ENCODE peak calls at places on chromosomes 16 and 17, in nine cellular contexts. C, P, Z, T, A, L, M, R and V are unnamed samples.

GRCh38 chr17:7825206-7825980 is 8.6 kb upstream of the KDM6B start:
- DNase-seq in T (no peak), M (no peak), C (no peak), R (no peak), Z (peak), P (no peak), A (no peak), L (no peak), V (no peak)

GRCh38 chr17:43074869-43075268 is 49.8 kb downstream of the RND2 start:
- DNase-seq in P (no peak), C (no peak), Z (no peak), A (no peak), L (no peak), M (no peak), R (no peak), T (no peak), V (no peak)

GRCh38 chr17:38852771-38853291 is 690 bp downstream of the RPL23 start:
- DNase-seq in P (no peak), Z (no peak), T (no peak), L (no peak), C (no peak), A (no peak), M (no peak), R (no peak), V (peak)

GRCh38 chr16:10668322-10669045 is 26.2 kb downstream of the TEKT5 start:
- DNase-seq in T (peak), Z (peak), M (no peak), C (no peak), A (peak), P (no peak), L (no peak), R (no peak), V (no peak)

GRCh38 chr17:80999224-81000088 is 7.8 kb downstream of the CHMP6 start:
- DNase-seq in A (no peak), R (no peak), L (no peak), T (no peak), Z (peak), C (no peak), M (no peak), P (no peak), V (no peak)

GRCh38 chr17:17019891-17020456 is 22.3 kb upstream of the MPRIP start:
- DNase-seq in L (peak), T (peak), Z (no peak), C (no peak), M (no peak), P (peak), A (no peak), R (no peak), V (no peak)

GRCh38 chr16:30499284-30499683 is 26.7 kb downstream of the ITGAL start:
- DNase-seq in P (no peak), L (no peak), Z (no peak), C (no peak), T (no peak), M (no peak), A (no peak), R (no peak), V (no peak)

GRCh38 chr16:35011-35775 is 18.2 kb downstream of the POLR3K start:
- DNase-seq in C (no peak), R (no peak), A (no peak), Z (no peak), T (no peak), P (no peak), M (no peak), L (no peak), V (no peak)

GRCh38 chr17:76504117-76504516 is 2.9 kb upstream of the RHBDF2 start:
- DNase-seq in T (no peak), L (no peak), A (no peak), Z (no peak), R (no peak), P (no peak), M (no peak), C (no peak), V (no peak)

DNA sequence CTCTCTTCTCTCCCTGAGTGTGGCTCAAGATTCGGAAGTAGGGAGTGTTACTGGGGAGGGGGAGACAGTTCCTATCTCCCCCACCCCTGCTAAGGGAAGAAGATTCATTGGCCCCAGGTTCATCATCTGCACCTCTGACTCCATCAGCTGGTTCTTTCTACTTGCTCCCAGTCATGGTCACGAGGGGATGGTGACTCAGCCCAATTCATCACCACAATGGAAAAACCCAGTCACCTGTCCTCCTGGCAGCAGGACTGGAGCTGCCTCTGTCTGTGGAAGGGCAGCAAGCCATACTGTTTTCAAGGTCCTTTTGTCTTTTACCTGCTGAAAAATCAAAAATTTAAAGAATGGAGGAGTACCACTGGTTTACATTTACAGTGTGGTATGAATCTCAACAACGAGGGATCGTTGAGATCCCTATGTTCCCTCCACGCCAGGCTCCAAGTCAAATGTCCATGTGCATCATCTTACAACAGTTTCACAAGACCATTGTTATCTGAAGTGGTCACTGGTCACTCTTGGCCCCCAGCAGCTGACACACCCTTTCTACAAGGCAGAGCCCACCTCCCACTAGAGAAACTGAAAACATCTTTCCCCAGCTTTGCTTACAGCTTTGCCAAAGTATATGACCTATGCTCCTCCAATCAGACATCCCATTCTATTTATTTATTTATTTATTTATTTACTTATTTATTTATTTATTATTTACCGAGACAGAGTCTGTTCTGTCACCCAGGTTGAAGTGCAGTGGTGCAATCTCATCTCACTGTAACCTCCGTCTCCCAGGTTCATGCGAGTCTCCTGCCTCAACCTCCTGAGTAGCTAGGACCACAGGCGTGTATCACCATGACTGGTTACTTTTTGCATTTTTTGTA is 40.4 kb upstream of the NDRG4 start:
- DNase-seq in C (no peak), Z (no peak), T (peak), P (no peak), R (no peak), L (no peak), A (no peak), M (no peak), V (no peak)
- TF ChIP-seq CTCF in C (no peak), Z (no peak), T (no peak), P (no peak), R (no peak), L (no peak), A (no peak), M (no peak), V (no peak)

DNA sequence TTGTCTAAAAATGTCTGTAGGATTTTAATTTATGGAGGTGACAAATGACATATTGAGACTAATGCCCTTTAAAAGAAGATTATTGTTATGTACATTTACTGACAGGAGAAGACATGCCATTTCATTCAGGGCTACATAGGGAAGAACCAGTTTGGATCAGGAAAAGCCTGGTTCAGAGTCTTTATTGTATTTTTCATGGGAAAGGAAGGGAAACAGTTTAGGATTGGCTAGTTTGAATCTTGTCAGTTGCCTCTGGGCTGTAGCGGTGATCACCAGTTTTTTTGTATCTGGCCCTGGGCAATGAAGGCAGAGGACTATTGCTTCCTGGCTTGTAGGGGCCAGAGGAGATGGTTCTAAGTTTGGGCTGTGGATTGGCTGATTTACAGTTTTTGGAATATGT is 31.8 kb downstream of the NSRP1 start:
- DNase-seq in P (no peak), M (no peak), L (no peak), C (no peak), A (no peak), Z (no peak), R (no peak), T (no peak), V (no peak)
- TF ChIP-seq CTCF in P (no peak), M (no peak), L (no peak), C (no peak), A (no peak), Z (no peak), R (no peak), T (no peak), V (no peak)

GRCh38 chr17:64534187-64534586 is 27.4 kb downstream of the CEP95 start:
- DNase-seq in P (no peak), A (no peak), T (no peak), M (no peak), C (no peak), L (no peak), R (no peak), Z (no peak), V (no peak)
- TF ChIP-seq CTCF in P (no peak), A (no peak), T (no peak), M (no peak), C (peak), L (no peak), R (no peak), Z (peak), V (no peak)

DNA sequence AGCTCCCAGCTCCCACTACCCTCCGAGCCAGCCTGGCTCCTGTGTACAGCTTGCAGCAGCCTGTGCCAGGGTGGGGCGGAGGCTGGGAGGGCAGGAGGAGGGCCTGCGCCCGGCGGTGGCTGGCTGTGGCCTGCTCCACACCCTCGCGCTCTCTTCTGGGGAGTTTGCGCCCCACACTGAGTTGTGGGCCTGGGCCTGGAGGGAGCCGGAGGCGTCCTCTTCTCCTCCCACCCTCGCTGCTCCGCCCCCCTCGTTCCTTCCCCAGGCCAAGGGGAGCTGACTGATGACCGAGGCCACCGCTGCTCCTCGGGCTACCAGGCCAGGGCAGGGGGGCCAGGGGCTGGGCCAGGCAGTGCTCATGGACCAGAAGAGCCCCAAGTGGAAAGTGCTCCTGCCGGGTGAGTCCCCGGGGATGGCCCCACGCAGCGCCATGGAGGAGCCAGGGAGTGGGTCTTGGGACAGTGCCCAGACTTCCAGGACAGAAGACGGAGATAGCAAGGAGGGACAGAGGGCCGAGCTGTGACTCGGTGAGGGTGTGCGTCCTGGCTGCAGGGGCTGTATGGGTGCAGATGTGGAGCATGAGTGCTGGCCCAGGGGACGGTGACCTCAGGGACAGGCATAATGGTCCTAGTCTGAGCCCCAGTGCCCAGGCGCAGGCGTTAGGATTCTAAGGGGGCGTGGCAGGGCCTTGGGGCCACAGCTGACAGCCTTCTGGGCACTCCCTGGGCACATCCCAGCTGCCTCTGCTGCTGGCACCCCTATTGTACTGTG is 242.1 kb upstream of the GSE1 start:
- DNase-seq in L (no peak), Z (peak), M (no peak), A (no peak), C (no peak), R (no peak), T (peak), P (peak), V (no peak)
- TF ChIP-seq CTCF in L (no peak), Z (no peak), M (no peak), A (no peak), C (peak), R (no peak), T (peak), P (peak), V (no peak)

DNA sequence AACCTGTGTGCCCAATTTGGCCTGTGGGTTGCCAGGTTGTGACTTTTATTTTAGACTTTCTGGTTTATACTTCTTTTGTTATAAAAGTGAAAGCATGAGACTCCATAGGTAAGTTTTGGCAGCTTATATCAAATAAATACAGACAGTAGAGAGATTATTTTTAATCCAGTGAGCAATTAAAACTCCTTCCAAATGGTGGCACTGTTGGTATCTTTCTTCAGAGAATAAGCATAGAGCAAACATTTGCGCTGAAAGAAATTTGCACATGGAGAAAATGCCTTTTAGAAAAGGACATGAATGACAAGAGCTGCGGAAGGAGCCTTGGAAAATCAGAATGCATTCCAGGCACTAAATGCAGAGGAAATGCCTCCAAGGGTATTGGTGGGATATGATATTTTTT is 46.1 kb upstream of the DNAJA2 start:
- DNase-seq in Z (no peak), M (no peak), R (no peak), P (no peak), A (no peak), L (no peak), C (no peak), T (peak), V (no peak)
- TF ChIP-seq CTCF in Z (peak), M (no peak), R (no peak), P (no peak), A (no peak), L (no peak), C (no peak), T (peak), V (no peak)

GRCh38 chr16:58678269-58678668 is 6.3 kb downstream of the SLC38A7 start:
- DNase-seq in A (no peak), P (no peak), Z (no peak), M (no peak), C (no peak), L (peak), R (no peak), T (no peak), V (no peak)

GRCh38 chr16:58684354-58685083 is at the start of gene SLC38A7:
- DNase-seq in M (peak), Z (peak), T (peak), C (peak), A (peak), R (peak), L (peak), P (peak), V (peak)

GRCh38 chr16:58684001-58684353 is 593 bp downstream of the SLC38A7 start:
- DNase-seq in P (no peak), L (peak), M (no peak), C (no peak), R (no peak), A (no peak), T (no peak), Z (no peak), V (no peak)

GRCh38 chr16:58679763-58680162 is 4.8 kb downstream of the SLC38A7 start:
- DNase-seq in L (no peak), M (no peak), T (no peak), C (no peak), R (no peak), Z (no peak), P (no peak), A (no peak), V (no peak)

DNA sequence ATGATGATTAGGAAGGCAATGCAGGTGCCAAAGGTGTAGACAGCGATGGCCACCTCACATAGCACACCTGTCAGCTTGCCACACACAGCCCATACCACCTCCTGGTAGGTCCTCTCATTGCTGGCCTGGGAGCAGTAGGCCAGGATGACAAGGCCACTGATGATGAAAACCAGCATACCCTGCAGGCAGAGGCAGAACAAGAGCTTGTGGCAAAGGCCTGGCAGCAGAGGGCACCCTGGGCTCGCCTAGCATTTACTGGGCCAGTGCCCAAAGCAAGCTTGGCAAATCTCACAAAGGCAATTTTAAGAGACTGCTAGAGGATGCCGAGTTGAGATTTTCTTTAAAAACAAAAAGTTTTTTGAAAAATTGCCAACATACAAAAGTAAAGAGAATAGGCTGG is 5.9 kb downstream of the SLC38A7 start:
- DNase-seq in R (no peak), A (no peak), T (no peak), Z (no peak), C (no peak), P (peak), L (peak), M (no peak), V (no peak)
- TF ChIP-seq CTCF in R (no peak), A (no peak), T (no peak), Z (peak), C (peak), P (peak), L (peak), M (no peak), V (no peak)

DNA sequence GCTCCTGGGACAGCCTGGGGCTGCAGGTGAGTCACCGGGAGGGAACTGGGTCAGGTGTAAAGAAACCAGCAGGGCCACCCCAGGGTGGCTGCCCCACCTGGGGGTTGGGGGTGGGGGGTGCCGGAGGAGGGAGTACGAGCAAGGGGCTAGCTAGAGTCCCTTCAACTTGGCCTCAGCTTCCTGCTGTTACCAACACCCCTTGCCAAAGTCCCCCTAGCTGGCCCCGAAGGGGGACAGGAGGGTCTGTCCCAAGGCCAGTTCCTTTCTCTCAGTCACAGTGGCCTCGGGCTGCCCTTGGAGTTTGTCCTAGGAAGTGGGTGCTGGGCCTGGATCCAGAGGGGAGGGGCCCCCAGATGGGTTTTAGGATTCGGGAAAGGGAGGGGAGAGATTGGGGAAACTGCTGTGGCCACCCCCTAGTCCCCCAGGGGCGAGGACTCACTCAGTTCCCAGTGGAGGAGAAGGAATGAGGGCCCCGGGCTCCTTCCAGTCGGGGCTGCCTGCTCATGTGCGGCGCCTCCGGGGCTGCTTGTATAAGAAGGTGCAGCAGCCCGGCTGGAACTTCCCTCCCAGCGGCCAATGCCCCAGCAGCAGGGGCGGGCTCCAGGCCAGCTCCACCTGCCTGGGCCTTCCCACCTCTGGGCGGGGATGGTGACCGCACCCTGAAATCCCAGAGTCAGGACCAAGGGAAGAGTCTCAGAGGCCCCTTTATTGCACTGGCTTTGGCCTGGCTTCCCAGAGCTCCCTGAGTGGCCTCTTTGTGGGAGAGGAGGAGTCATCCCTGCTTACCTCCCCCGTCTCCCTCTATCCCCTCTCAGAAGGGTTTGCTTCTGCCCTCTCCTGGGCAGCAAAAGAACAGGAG is 7.3 kb downstream of the ARHGAP27 start:
- DNase-seq in A (peak), M (no peak), R (peak), L (peak), C (no peak), T (peak), P (peak), Z (peak), V (no peak)
- TF ChIP-seq CTCF in A (peak), M (no peak), R (peak), L (peak), C (peak), T (peak), P (peak), Z (peak), V (no peak)

DNA sequence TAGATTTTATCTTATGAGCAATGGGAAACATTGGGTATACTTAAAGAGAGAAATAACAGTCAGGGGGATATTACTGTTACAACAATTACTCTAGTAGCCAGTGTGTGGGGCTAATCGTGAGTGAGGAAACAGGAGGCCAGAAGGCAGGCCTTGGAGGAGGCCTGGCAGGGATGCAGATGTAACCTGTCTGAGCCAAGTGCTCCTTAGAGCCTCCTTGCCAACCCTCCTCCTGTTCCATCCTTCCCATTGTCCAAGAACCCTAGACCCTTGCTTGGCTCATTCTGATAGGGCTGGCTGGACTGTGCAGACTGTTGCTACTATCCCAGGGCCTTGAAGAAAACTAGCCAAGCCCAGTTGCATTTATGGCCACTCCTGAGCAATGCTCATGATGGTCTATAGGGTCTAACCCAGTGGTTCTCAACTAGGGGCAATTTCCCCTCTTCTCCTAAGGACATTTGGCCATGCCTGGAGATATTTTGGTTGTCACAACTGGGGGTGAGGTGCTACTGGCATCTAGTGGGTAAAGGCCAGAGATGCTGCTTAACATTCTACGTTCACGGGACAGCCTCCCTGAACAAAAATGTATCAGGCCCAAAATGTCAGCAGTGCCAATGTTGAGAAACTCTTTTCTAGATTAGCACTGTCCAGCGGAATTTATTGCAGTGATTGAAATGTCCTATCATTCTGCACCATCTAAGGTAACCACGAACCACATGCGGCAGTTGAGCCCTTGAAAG is 24.4 kb upstream of the WSCD1 start:
- DNase-seq in P (no peak), Z (no peak), C (no peak), R (no peak), M (no peak), T (no peak), L (no peak), A (no peak), V (no peak)
- TF ChIP-seq CTCF in P (no peak), Z (no peak), C (no peak), R (no peak), M (no peak), T (no peak), L (peak), A (no peak), V (no peak)

GRCh38 chr17:28929769-28930168 is 21.5 kb downstream of the PHF12 start:
- DNase-seq in R (no peak), M (no peak), P (no peak), T (no peak), L (no peak), Z (peak), A (no peak), C (no peak), V (no peak)

GRCh38 chr17:28925912-28926365 is 23.1 kb upstream of the DHRS13 start:
- DNase-seq in A (no peak), C (no peak), Z (no peak), M (peak), T (peak), P (no peak), R (no peak), L (no peak), V (peak)

GRCh38 chr17:28926786-28927185 is 23.9 kb upstream of the DHRS13 start:
- DNase-seq in C (no peak), P (no peak), M (no peak), Z (no peak), T (no peak), A (no peak), R (no peak), L (no peak), V (no peak)

GRCh38 chr17:28928061-28928460 is 23.3 kb downstream of the PHF12 start:
- DNase-seq in T (no peak), M (no peak), Z (no peak), R (no peak), A (no peak), P (no peak), L (no peak), C (no peak), V (peak)

GRCh38 chr17:28926366-28926765 is 23.5 kb upstream of the DHRS13 start:
- DNase-seq in L (no peak), M (no peak), R (no peak), P (no peak), A (no peak), T (no peak), C (no peak), Z (no peak), V (no peak)
- TF ChIP-seq CTCF in L (no peak), M (no peak), R (no peak), P (no peak), A (no peak), T (no peak), C (no peak), Z (no peak), V (no peak)